ENCODE peak calls at places on chromosomes 4 and X, in seven cellular contexts. Z is GDM1; K is breast epithelium; A is DMS79; R is HT1080; S is activated T-cell treated with anti-CD3 and anti-CD28 coated beads, Interleukin-2, amount 50 U/mL, for 1 hour; E is IMR-90. X is an unnamed sample.

GRCh38 chr4:61877893-61878292 is 677.8 kb downstream of the ADGRL3 start:
- DNase-seq in Z (peak), A (no peak), E (no peak), S (no peak), R (peak), K (no peak), X (peak)

GRCh38 chr4:67725132-67725531 is 24.2 kb upstream of the UBA6 start:
- DNase-seq in R (no peak), A (no peak), S (no peak), E (no peak), Z (no peak), K (no peak), X (peak)

GRCh38 chr4:157223446-157223845 is 2.9 kb downstream of the GRIA2 start:
- DNase-seq in E (no peak), K (no peak), Z (no peak), R (no peak), A (no peak), S (no peak), X (no peak)

GRCh38 chr4:26452565-26453531 is 37.4 kb downstream of the CCKAR start:
- DNase-seq in R (no peak), E (no peak), S (no peak), Z (no peak), K (no peak), A (peak), X (no peak)

GRCh38 chr4:75630932-75631320 is 598 bp upstream of the CDKL2 start:
- DNase-seq in R (no peak), K (no peak), E (no peak), Z (no peak), S (no peak), A (no peak), X (no peak)

GRCh38 chrX:51825432-51825831 is 68.0 kb upstream of the MAGED1 start:
- DNase-seq in R (no peak), E (peak), Z (no peak), K (no peak), S (no peak), A (no peak), X (no peak)

GRCh38 chr4:88159137-88159725 is 792 bp upstream of the ABCG2 start:
- DNase-seq in Z (no peak), S (no peak), K (no peak), E (no peak), A (no peak), R (no peak), X (no peak)

GRCh38 chr4:26425953-26426352 is 64.3 kb downstream of the CCKAR start:
- DNase-seq in R (no peak), E (no peak), A (no peak), Z (no peak), S (no peak), K (no peak), X (no peak)

GRCh38 chr4:125677665-125678307 is 363.0 kb downstream of the FAT4 start:
- DNase-seq in K (no peak), S (no peak), Z (no peak), R (no peak), A (no peak), E (no peak), X (no peak)

GRCh38 chr4:88465653-88466192 is 8.8 kb downstream of the HERC5 start:
- DNase-seq in R (no peak), K (no peak), S (no peak), Z (no peak), E (no peak), A (no peak), X (no peak)

GRCh38 chrX:29530520-29530919 is 684.8 kb upstream of the MAGEB2 start:
- DNase-seq in E (peak), R (no peak), A (no peak), K (no peak), S (no peak), Z (no peak), X (peak)

GRCh38 chr4:131091896-131092295 is 1995.9 kb downstream of the C4orf33 start:
- DNase-seq in A (no peak), E (peak), R (peak), K (no peak), S (no peak), Z (no peak), X (peak)